ENCODE peak calls at places on chromosomes 7 and 10, in five cellular contexts. Q is left cardiac atrium, K is Right ventricle myocardium superior, D is fibroblast of the aortic adventitia, Z is tibial artery. H is an unnamed sample.

GRCh38 chr10:119337796-119338432 is 130.5 kb downstream of the GRK5 start:
- DNase-seq in Q (peak), K (no peak), D (peak), Z (no peak), H (peak)

GRCh38 chr10:30270247-30270646 is 78.8 kb downstream of the MTPAP start:
- DNase-seq in Q (no peak), K (no peak), D (peak), Z (no peak), H (peak)

GRCh38 chr10:100508691-100509150 is 10.9 kb downstream of the SEC31B start:
- DNase-seq in Q (no peak), K (no peak), D (peak), Z (no peak), H (peak)

GRCh38 chr7:155806096-155806871 is 6.0 kb downstream of the SHH start:
- DNase-seq in Q (no peak), K (no peak), D (no peak), Z (no peak), H (peak)

GRCh38 chr7:66920256-66920655 is 769 bp upstream of the TMEM248 start:
- DNase-seq in Q (no peak), K (no peak), D (no peak), Z (no peak), H (no peak)

GRCh38 chr10:74936577-74937445 is 110.4 kb downstream of the KAT6B start:
- DNase-seq in Q (no peak), K (no peak), D (peak), Z (no peak), H (peak)

GRCh38 chr10:52642208-52642607 is 130.4 kb downstream of the MBL2 start:
- DNase-seq in Q (no peak), K (no peak), D (no peak), Z (no peak), H (no peak)

GRCh38 chr7:34655384-34655783 is 2.6 kb upstream of the NPSR1 start:
- DNase-seq in Q (no peak), K (no peak), D (no peak), Z (no peak), H (no peak)

GRCh38 chr7:134449596-134450194 is 9.2 kb downstream of the AKR1B1 start:
- DNase-seq in Q (no peak), K (no peak), D (no peak), Z (no peak), H (no peak)

GRCh38 chr10:55449981-55450380 is 649.0 kb upstream of the PCDH15 start:
- DNase-seq in Q (no peak), K (no peak), D (no peak), Z (no peak), H (no peak)

GRCh38 chr7:87144173-87144657 is 8.0 kb upstream of the DMTF1 start:
- DNase-seq in Q (no peak), K (no peak), D (no peak), Z (no peak), H (no peak)

GRCh38 chr10:26479766-26480492 is 41.8 kb downstream of the APBB1IP start:
- DNase-seq in Q (no peak), K (no peak), D (no peak), Z (no peak), H (no peak)

GRCh38 chr7:122038904-122039303 is 105.1 kb downstream of the AASS start:
- DNase-seq in Q (no peak), K (no peak), D (peak), Z (no peak), H (peak)

GRCh38 chr7:143279186-143280098 is 5.3 kb upstream of the TMEM139 start:
- DNase-seq in Q (no peak), K (no peak), D (peak), Z (no peak), H (peak)

GRCh38 chr7:34385385-34385784 is 272.6 kb upstream of the NPSR1 start:
- DNase-seq in Q (no peak), K (no peak), D (no peak), Z (no peak), H (peak)

GRCh38 chr10:43249151-43249961 is 17.5 kb downstream of the RASGEF1A start:
- DNase-seq in Q (peak), K (no peak), D (no peak), Z (peak), H (no peak)

GRCh38 chr10:86168256-86168655 is 198.3 kb downstream of the GRID1 start:
- DNase-seq in Q (no peak), K (no peak), D (no peak), Z (no peak), H (no peak)

GRCh38 chr10:112687647-112688046 is 240.6 kb downstream of the VTI1A start:
- DNase-seq in Q (peak), K (no peak), D (peak), Z (peak), H (peak)

GRCh38 chr7:69661342-69661741 is 63.1 kb downstream of the AUTS2 start:
- DNase-seq in Q (no peak), K (no peak), D (no peak), Z (no peak), H (no peak)

GRCh38 chr10:19333631-19334030 is 285.0 kb downstream of the MALRD1 start:
- DNase-seq in Q (no peak), K (no peak), D (no peak), Z (no peak), H (no peak)

GRCh38 chr7:26038201-26038990 is 113.6 kb upstream of the NFE2L3 start:
- DNase-seq in Q (no peak), K (no peak), D (no peak), Z (no peak), H (no peak)

GRCh38 chr7:1068656-1069055 is 19.3 kb upstream of the GPER1 start:
- DNase-seq in Q (no peak), K (no peak), D (no peak), Z (no peak), H (no peak)